ENCODE peak calls at places on chromosomes 13 and 19, in four cellular contexts. D is WTC11, C is HepG2, X is GM12878. G is an unnamed sample.

GRCh38 chr13:29935309-29935981 is 85.0 kb upstream of the UBL3 start:
- DNase-seq in X (peak; percentile 74), D (no peak), C (no peak), G (no peak)

GRCh38 chr13:51339952-51340732 is 651 bp downstream of the SERPINE3 start:
- DNase-seq in X (no peak), C (no peak), D (no peak), G (no peak)

GRCh38 chr13:112105244-112105681 is 38.3 kb downstream of the SOX1 start:
- DNase-seq in C (no peak), X (no peak), D (no peak), G (no peak)

GRCh38 chr13:113982296-113982661 is 8.4 kb upstream of the C13orf46 start:
- DNase-seq in X (no peak), C (no peak), D (no peak), G (no peak)

GRCh38 chr19:42850981-42851717 is 28.4 kb downstream of the PSG1 start:
- DNase-seq in C (peak; percentile 15), X (no peak), D (no peak), G (no peak)

GRCh38 chr19:1047696-1048147 is 7.8 kb downstream of the ABCA7 start:
- DNase-seq in D (peak; percentile 86), C (no peak), X (no peak), G (no peak)

GRCh38 chr19:45075215-45076028 is 856 bp downstream of the ZNF296 start:
- DNase-seq in X (peak; percentile 80), D (peak; percentile 81), C (peak; percentile 39), G (peak; percentile 92)

GRCh38 chr19:3514930-3515329 is 8.8 kb downstream of the FZR1 start:
- DNase-seq in D (no peak), C (no peak), X (no peak), G (no peak)

GRCh38 chr13:35512271-35512920 is 35.9 kb upstream of the MAB21L1 start:
- DNase-seq in X (no peak), C (no peak), D (no peak), G (no peak)

GRCh38 chr19:1649706-1650626 is 2.4 kb downstream of the TCF3 start:
- DNase-seq in C (no peak), X (no peak), D (no peak), G (no peak)

GRCh38 chr19:34577531-34578101 is 96.1 kb downstream of the WTIP start:
- DNase-seq in D (peak; percentile 70), X (no peak), C (no peak), G (peak; percentile 61)

GRCh38 chr13:97346561-97347254 is 87.3 kb upstream of the RAP2A start:
- DNase-seq in D (no peak), C (no peak), X (no peak), G (no peak)

GRCh38 chr19:55173717-55174409 is 6.2 kb downstream of the SYT5 start:
- DNase-seq in C (peak; percentile 39), X (no peak), D (peak; percentile 96), G (peak; percentile 90)

GRCh38 chr19:53294786-53295441 is 27.4 kb upstream of the VN1R4 start:
- DNase-seq in C (no peak), D (no peak), X (no peak), G (no peak)

GRCh38 chr19:44496711-44497110 is 3.6 kb downstream of the ZNF180 start:
- DNase-seq in X (no peak), C (no peak), D (no peak), G (no peak)

DNA sequence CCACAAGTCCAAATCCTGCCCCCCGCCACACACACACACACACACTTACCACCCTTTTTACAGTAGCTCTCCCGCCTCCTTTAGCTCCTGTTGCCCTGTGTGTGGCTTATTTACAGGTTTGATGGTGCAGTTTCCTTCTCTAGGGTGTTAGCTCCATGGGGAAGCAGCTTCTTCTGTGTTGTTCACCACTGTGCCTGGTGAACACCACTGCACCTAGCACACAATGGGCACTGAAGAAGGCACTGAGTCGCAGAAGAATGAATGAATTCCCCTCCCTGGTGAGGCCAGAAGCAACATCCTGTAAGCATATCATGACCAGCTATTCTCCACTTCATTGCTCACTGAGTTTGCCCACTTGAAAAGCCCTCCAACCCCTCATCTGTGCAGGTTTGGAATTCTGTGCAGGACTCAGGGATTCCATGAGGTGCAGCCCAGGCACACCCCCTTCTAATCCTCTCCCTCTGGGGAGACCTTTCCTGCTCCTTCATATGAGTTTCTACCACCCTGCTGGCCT is 3.0 kb upstream of the RAB20 start:
- DNase-seq in X (no peak), D (no peak), C (no peak), G (no peak)
- TF ChIP-seq ETV6 in X (no peak), D (no peak), C (no peak), G (no peak)

GRCh38 chr19:46618670-46619231 is 6.1 kb downstream of the PTGIR start:
- DNase-seq in X (peak; percentile 77), C (no peak), D (no peak), G (no peak)

GRCh38 chr19:46614114-46614701 is 10.7 kb downstream of the PTGIR start:
- DNase-seq in C (peak; percentile 61), X (no peak), D (peak; percentile 93), G (peak; percentile 87)

GRCh38 chr19:46617566-46618079 is 7.3 kb downstream of the PTGIR start:
- DNase-seq in X (no peak), C (no peak), D (no peak), G (no peak)

GRCh38 chr19:46615966-46616365 is 8.9 kb downstream of the PTGIR start:
- DNase-seq in C (no peak), X (no peak), D (no peak), G (no peak)

DNA sequence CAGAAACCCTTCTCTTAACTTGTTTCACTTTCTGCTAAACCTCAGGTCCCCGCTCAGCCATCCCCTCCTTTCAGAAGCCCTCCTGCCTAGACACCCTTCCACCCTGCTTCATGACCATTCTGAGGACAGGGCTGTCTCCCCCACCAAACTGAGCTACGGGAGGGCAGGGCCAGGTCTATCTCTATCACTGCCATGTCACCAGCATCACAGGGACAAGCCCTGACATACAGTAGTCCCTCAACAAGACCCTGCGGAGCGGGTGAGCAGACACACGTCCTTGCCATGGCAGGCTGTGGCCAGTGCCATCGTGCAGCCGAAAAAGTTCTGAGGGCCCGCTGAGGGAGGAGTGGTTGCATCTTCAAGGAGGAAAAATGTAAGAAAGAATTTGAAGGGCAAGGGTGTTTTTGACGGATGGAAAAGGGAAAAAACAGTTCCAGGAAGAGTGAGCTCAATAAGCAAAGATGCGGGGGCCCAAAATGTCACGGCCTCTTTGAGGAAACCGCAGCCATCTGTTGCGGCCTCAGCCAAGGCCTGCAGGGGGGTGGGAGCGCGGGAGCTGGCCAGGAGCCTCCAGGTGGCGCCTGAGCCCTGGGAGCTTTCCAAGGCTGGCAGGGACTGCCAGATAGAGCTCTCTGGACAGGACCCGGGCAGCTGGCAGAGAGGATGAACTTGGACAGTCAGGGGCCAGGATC is 8.1 kb downstream of the PTGIR start:
- DNase-seq in C (peak; percentile 50), X (no peak), D (peak; percentile 82), G (peak; percentile 67)
- TF ChIP-seq ETV6 in C (no peak), X (peak; percentile 6), D (no peak), G (no peak)

GRCh38 chr19:10317857-10318462 is 2.1 kb upstream of the FDX2 start:
- DNase-seq in C (no peak), X (no peak), D (no peak), G (no peak)

GRCh38 chr19:10318807-10319426 is 3.1 kb upstream of the FDX2 start:
- DNase-seq in D (no peak), C (no peak), X (no peak), G (no peak)

GRCh38 chr19:10321874-10322835 is 6.3 kb upstream of the FDX2 start:
- DNase-seq in D (no peak), X (no peak), C (no peak), G (no peak)

GRCh38 chr19:10321417-10321797 is 5.6 kb upstream of the FDX2 start:
- DNase-seq in C (no peak), X (no peak), D (no peak), G (no peak)

GRCh38 chr19:10320602-10321416 is 5.0 kb upstream of the FDX2 start:
- DNase-seq in X (no peak), D (no peak), C (no peak), G (no peak)
- TF ChIP-seq ETV6 in X (no peak), D (no peak), C (no peak), G (no peak)

GRCh38 chr13:30997697-30998547 is 65.5 kb downstream of the TEX26 start:
- DNase-seq in X (no peak), D (no peak), C (no peak), G (no peak)
- TF ChIP-seq ETV6 in X (no peak), D (no peak), C (no peak), G (no peak)

GRCh38 chr13:44622701-44623100 is 46.6 kb upstream of the TSC22D1 start:
- DNase-seq in D (no peak), X (no peak), C (no peak), G (no peak)
- TF ChIP-seq ETV6 in D (no peak), X (no peak), C (no peak), G (no peak)

GRCh38 chr13:39875111-39875510 is 219.6 kb downstream of the COG6 start:
- DNase-seq in D (no peak), X (no peak), C (no peak), G (no peak)
- TF ChIP-seq ETV6 in D (no peak), X (no peak), C (no peak), G (no peak)

GRCh38 chr13:52751196-52751595 is 11.6 kb upstream of the CNMD start:
- DNase-seq in D (no peak), X (no peak), C (no peak), G (no peak)
- TF ChIP-seq ETV6 in D (no peak), X (no peak), C (no peak), G (no peak)

GRCh38 chr13:52713894-52714293 is 25.7 kb downstream of the CNMD start:
- DNase-seq in X (no peak), C (no peak), D (no peak), G (no peak)
- TF ChIP-seq ETV6 in X (no peak), C (no peak), D (no peak), G (no peak)

GRCh38 chr19:48461651-48461981 is 6.2 kb downstream of the KCNJ14 start:
- DNase-seq in C (no peak), D (no peak), X (no peak), G (no peak)
- TF ChIP-seq ETV6 in C (no peak), D (no peak), X (no peak), G (no peak)

GRCh38 chr19:40778045-40778864 is at the start of gene RAB4B:
- DNase-seq in C (peak; percentile 99), X (peak; percentile 99), D (peak; percentile 100), G (peak; percentile 100)

GRCh38 chr19:40783711-40784110 is 5.7 kb downstream of the RAB4B start:
- DNase-seq in D (no peak), X (no peak), C (no peak), G (no peak)

GRCh38 chr19:40778865-40779284 is 828 bp downstream of the RAB4B start:
- DNase-seq in C (peak; percentile 51), X (no peak), D (no peak), G (no peak)

GRCh38 chr19:40780582-40780981 is 2.5 kb downstream of the RAB4B start:
- DNase-seq in C (no peak), D (no peak), X (no peak), G (no peak)

DNA sequence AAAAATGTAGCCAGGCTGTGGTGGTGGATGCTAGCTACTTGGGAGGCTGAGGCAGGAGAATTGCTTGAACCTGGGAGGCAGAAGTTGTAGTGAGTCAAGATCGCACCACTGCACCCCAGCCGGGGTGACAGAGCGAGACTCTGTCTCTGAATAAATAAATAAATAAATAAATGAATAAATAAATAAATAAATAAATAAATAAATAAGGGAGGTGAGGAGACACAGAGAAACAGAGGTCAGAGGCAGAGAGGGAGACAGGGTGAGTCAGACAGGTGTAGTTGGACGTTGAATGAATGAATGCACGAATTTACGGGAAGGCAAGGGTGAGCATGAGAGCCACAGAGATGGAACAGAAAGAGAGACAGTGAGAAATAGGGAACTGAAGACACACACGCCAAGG is 3.1 kb downstream of the RAB4B start:
- DNase-seq in D (no peak), X (no peak), C (no peak), G (no peak)
- TF ChIP-seq ETV6 in D (no peak), X (no peak), C (no peak), G (no peak)